ENCODE peak calls at places on chromosomes 2 and 18, in five cellular contexts. One of them, this sample, is unnamed.

GRCh38 chr18:49561127-49561376 is 805 bp upstream of the LIPG start:
- ATAC-seq in right cardiac atrium: no peak
- ATAC-seq in heart left ventricle: peak
- ATAC-seq in left lung: no peak
- ATAC-seq in RWPE2: no peak
- ATAC-seq in this sample: peak

GRCh38 chr2:72627059-72627458 is 198.8 kb downstream of the EXOC6B start:
- ATAC-seq in heart left ventricle: no peak
- ATAC-seq in left lung: no peak
- ATAC-seq in RWPE2: no peak
- ATAC-seq in right cardiac atrium: no peak
- ATAC-seq in this sample: no peak

GRCh38 chr2:226742346-226742745 is 57.3 kb downstream of the IRS1 start:
- ATAC-seq in right cardiac atrium: peak
- ATAC-seq in RWPE2: no peak
- ATAC-seq in left lung: peak
- ATAC-seq in heart left ventricle: peak
- ATAC-seq in this sample: peak

GRCh38 chr2:197657562-197657961 is 17.8 kb downstream of the RFTN2 start:
- ATAC-seq in left lung: no peak
- ATAC-seq in right cardiac atrium: no peak
- ATAC-seq in RWPE2: no peak
- ATAC-seq in heart left ventricle: no peak
- ATAC-seq in this sample: no peak

GRCh38 chr2:28338754-28339325 is 53.8 kb upstream of the FOSL2 start:
- ATAC-seq in heart left ventricle: no peak
- ATAC-seq in right cardiac atrium: no peak
- ATAC-seq in RWPE2: peak
- ATAC-seq in left lung: no peak
- ATAC-seq in this sample: no peak

GRCh38 chr18:79553696-79554095 is 125.9 kb upstream of the CTDP1 start:
- ATAC-seq in left lung: no peak
- ATAC-seq in right cardiac atrium: no peak
- ATAC-seq in heart left ventricle: no peak
- ATAC-seq in RWPE2: no peak
- ATAC-seq in this sample: no peak

GRCh38 chr2:241157841-241158545 is 7.7 kb downstream of the PPP1R7 start:
- ATAC-seq in RWPE2: no peak
- ATAC-seq in heart left ventricle: no peak
- ATAC-seq in left lung: no peak
- ATAC-seq in right cardiac atrium: no peak
- ATAC-seq in this sample: no peak

GRCh38 chr18:39030124-39030655 is 1464.6 kb upstream of the CELF4 start:
- ATAC-seq in left lung: no peak
- ATAC-seq in right cardiac atrium: no peak
- ATAC-seq in heart left ventricle: no peak
- ATAC-seq in RWPE2: no peak
- ATAC-seq in this sample: no peak

GRCh38 chr2:196224767-196225166 is 53.4 kb upstream of the STK17B start:
- ATAC-seq in RWPE2: no peak
- ATAC-seq in left lung: no peak
- ATAC-seq in heart left ventricle: no peak
- ATAC-seq in right cardiac atrium: no peak
- ATAC-seq in this sample: no peak

GRCh38 chr2:112884869-112885502 is 26.0 kb upstream of the IL37 start:
- ATAC-seq in RWPE2: no peak
- ATAC-seq in right cardiac atrium: peak
- ATAC-seq in left lung: peak
- ATAC-seq in heart left ventricle: no peak
- ATAC-seq in this sample: no peak

GRCh38 chr2:191272064-191272463 is 26.9 kb downstream of the MYO1B start:
- ATAC-seq in heart left ventricle: no peak
- ATAC-seq in RWPE2: no peak
- ATAC-seq in left lung: no peak
- ATAC-seq in right cardiac atrium: no peak
- ATAC-seq in this sample: no peak

GRCh38 chr2:100054426-100054825 is 88.0 kb downstream of the AFF3 start:
- ATAC-seq in left lung: no peak
- ATAC-seq in right cardiac atrium: no peak
- ATAC-seq in RWPE2: no peak
- ATAC-seq in heart left ventricle: no peak
- ATAC-seq in this sample: no peak

GRCh38 chr2:141029424-141030078 is 1101.3 kb downstream of the LRP1B start:
- ATAC-seq in left lung: no peak
- ATAC-seq in RWPE2: no peak
- ATAC-seq in right cardiac atrium: peak
- ATAC-seq in heart left ventricle: no peak
- ATAC-seq in this sample: no peak

GRCh38 chr2:96209011-96209728 is 543 bp upstream of the STARD7 start:
- ATAC-seq in left lung: no peak
- ATAC-seq in heart left ventricle: no peak
- ATAC-seq in right cardiac atrium: no peak
- ATAC-seq in RWPE2: no peak
- ATAC-seq in this sample: no peak

GRCh38 chr2:23376075-23376474 is 8.9 kb upstream of the KLHL29 start:
- ATAC-seq in right cardiac atrium: no peak
- ATAC-seq in RWPE2: no peak
- ATAC-seq in left lung: no peak
- ATAC-seq in heart left ventricle: no peak
- ATAC-seq in this sample: no peak

GRCh38 chr2:167626961-167627360 is 620.4 kb downstream of the STK39 start:
- ATAC-seq in right cardiac atrium: no peak
- ATAC-seq in heart left ventricle: no peak
- ATAC-seq in left lung: no peak
- ATAC-seq in RWPE2: no peak
- ATAC-seq in this sample: no peak

GRCh38 chr2:153235516-153235915 is 243.0 kb downstream of the RPRM start:
- ATAC-seq in heart left ventricle: no peak
- ATAC-seq in right cardiac atrium: no peak
- ATAC-seq in left lung: no peak
- ATAC-seq in RWPE2: no peak
- ATAC-seq in this sample: no peak

GRCh38 chr2:42124051-42124813 is 44.9 kb upstream of the EML4 start:
- ATAC-seq in heart left ventricle: no peak
- ATAC-seq in RWPE2: no peak
- ATAC-seq in right cardiac atrium: no peak
- ATAC-seq in left lung: no peak
- ATAC-seq in this sample: no peak

GRCh38 chr2:74498500-74499268 is 719 bp downstream of the LBX2 start:
- ATAC-seq in left lung: peak
- ATAC-seq in RWPE2: peak
- ATAC-seq in heart left ventricle: no peak
- ATAC-seq in right cardiac atrium: no peak
- ATAC-seq in this sample: no peak

GRCh38 chr2:38654495-38655381 is 11.2 kb upstream of the GALM start:
- ATAC-seq in heart left ventricle: no peak
- ATAC-seq in right cardiac atrium: no peak
- ATAC-seq in left lung: peak
- ATAC-seq in RWPE2: no peak
- ATAC-seq in this sample: peak

GRCh38 chr18:12749136-12749535 is 46.3 kb downstream of the PSMG2 start:
- ATAC-seq in RWPE2: no peak
- ATAC-seq in right cardiac atrium: no peak
- ATAC-seq in heart left ventricle: no peak
- ATAC-seq in left lung: no peak
- ATAC-seq in this sample: no peak

DNA sequence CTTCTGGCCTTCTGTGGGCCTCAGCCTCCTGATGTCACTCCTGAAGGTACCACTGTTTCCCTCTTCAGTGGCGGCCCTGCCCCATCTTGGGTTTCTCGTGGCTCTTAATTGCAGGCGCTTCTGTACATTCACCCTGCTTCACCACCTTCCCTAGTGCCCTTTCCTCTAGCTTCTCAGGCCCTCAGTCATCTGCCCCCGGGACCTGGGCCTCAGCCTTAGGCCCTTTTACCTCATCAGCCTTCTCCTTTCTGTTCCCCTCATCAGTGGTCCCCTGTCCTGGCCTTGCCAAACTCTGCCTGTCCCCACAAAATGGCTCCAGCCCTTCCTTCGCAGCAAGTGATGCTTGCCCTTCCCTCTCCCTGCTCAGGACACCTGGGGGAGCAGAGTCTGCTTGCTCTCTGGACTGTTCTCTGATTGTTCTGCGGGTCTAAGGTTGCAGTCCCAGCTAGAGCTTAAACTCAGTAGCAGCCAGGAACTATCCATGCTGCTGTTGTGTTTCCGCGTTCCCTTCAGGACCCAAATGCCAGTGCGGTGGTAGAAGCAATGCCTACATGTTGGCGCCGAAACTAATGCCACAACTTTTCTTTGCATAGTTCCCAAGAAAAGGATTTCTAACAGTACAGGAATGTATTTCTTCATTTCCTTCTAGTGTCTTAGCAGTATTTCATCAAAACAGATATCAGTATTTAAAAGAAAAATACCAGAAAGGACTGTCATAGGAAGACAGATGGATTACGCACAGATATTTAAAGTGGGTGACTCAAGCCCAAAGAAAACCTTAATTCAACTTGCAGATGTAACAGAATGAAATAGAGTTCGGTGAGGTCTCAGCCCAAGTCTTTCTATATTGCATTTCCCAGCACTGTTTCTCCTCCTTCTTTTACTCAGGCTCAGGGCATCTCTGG is 7.5 kb downstream of the ASB1 start:
- ATAC-seq in right cardiac atrium: no peak
- ATAC-seq in left lung: no peak
- ATAC-seq in RWPE2: peak
- ATAC-seq in heart left ventricle: no peak
- ATAC-seq in this sample: no peak
- H3K4me3 ChIP-seq in right cardiac atrium: no peak
- H3K4me3 ChIP-seq in left lung: no peak
- H3K4me3 ChIP-seq in RWPE2: no peak
- H3K4me3 ChIP-seq in heart left ventricle: no peak
- H3K4me3 ChIP-seq in this sample: no peak

DNA sequence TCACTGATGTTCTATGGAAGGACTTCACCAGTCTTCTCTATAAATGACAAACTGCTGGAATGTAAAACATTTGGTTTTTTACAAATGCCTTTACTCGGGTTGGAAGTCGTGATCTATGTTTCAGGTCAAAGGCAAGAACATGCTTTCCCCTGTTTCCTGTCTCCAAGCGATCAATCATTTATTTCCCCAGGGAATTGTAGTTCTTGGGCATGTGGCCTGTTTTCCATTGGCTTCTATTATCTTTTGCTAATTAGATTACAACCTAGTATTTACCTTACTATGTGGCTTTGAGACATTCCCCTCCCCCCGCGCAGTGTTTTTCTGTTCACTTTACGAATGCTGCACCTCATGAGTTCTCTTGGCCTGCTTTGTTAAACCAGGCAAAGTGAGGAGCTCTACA is 684.2 kb downstream of the EPHA4 start:
- ATAC-seq in left lung: no peak
- ATAC-seq in heart left ventricle: no peak
- ATAC-seq in right cardiac atrium: no peak
- ATAC-seq in RWPE2: no peak
- ATAC-seq in this sample: no peak
- H3K4me3 ChIP-seq in left lung: no peak
- H3K4me3 ChIP-seq in heart left ventricle: no peak
- H3K4me3 ChIP-seq in right cardiac atrium: no peak
- H3K4me3 ChIP-seq in RWPE2: no peak
- H3K4me3 ChIP-seq in this sample: no peak

DNA sequence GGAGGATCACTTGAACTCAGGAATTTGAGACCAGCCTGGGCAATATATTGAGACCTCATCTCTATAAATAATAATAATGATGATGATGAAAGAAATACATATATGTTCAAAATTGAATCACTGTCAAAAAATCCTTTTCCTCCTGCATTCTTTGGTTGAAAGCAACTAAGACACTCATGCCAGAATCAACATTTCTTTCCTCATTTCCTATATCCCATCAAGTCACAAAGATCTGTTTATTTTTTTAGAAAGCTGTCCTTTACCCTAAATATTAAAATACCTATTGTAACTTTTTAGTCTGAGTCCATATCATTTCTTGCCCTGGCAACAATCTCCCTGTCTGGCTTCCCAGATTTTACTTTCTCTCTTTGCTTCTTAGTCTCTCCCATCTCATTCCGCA is 31.8 kb upstream of the PPP4R3B start:
- ATAC-seq in right cardiac atrium: no peak
- ATAC-seq in RWPE2: no peak
- ATAC-seq in left lung: no peak
- ATAC-seq in heart left ventricle: no peak
- ATAC-seq in this sample: no peak
- H3K4me3 ChIP-seq in right cardiac atrium: no peak
- H3K4me3 ChIP-seq in RWPE2: no peak
- H3K4me3 ChIP-seq in left lung: no peak
- H3K4me3 ChIP-seq in heart left ventricle: no peak
- H3K4me3 ChIP-seq in this sample: no peak

GRCh38 chr2:217010173-217010572 is 150.3 kb upstream of the TNP1 start:
- ATAC-seq in RWPE2: no peak
- ATAC-seq in heart left ventricle: no peak
- ATAC-seq in right cardiac atrium: no peak
- ATAC-seq in left lung: no peak
- ATAC-seq in this sample: no peak

GRCh38 chr2:217016829-217017228 is 157.0 kb upstream of the TNP1 start:
- ATAC-seq in RWPE2: no peak
- ATAC-seq in heart left ventricle: peak
- ATAC-seq in right cardiac atrium: no peak
- ATAC-seq in left lung: no peak
- ATAC-seq in this sample: peak

GRCh38 chr2:217006217-217006616 is 146.4 kb upstream of the TNP1 start:
- ATAC-seq in heart left ventricle: no peak
- ATAC-seq in left lung: no peak
- ATAC-seq in right cardiac atrium: no peak
- ATAC-seq in RWPE2: no peak
- ATAC-seq in this sample: no peak

GRCh38 chr2:217014298-217015116 is 154.6 kb upstream of the TNP1 start:
- ATAC-seq in left lung: no peak
- ATAC-seq in heart left ventricle: no peak
- ATAC-seq in RWPE2: no peak
- ATAC-seq in right cardiac atrium: no peak
- ATAC-seq in this sample: no peak

GRCh38 chr2:217011576-217011975 is 151.7 kb upstream of the TNP1 start:
- ATAC-seq in right cardiac atrium: no peak
- ATAC-seq in RWPE2: no peak
- ATAC-seq in heart left ventricle: no peak
- ATAC-seq in left lung: no peak
- ATAC-seq in this sample: no peak
- H3K4me3 ChIP-seq in right cardiac atrium: no peak
- H3K4me3 ChIP-seq in RWPE2: no peak
- H3K4me3 ChIP-seq in heart left ventricle: no peak
- H3K4me3 ChIP-seq in left lung: no peak
- H3K4me3 ChIP-seq in this sample: no peak

This sample was measured in gastroesophageal sphincter.